ENCODE peak calls at places on chromosomes 12 and 14, in eight cellular contexts. J is astrocyte of the spinal cord, G is IMR-90, U is ascending aorta, F is B cell, P is epithelial cell of esophagus, S is GM06990, Q is HFFc6. V is an unnamed sample.

GRCh38 chr14:78152246-78153068 is 17.7 kb upstream of the NRXN3 start:
- DNase-seq in J (no peak), G (no peak), U (no peak), F (no peak), P (peak), S (no peak), Q (no peak), V (no peak)

GRCh38 chr12:91335724-91336123 is 153.1 kb upstream of the DCN start:
- DNase-seq in J (no peak), G (no peak), U (no peak), F (no peak), P (no peak), S (no peak), Q (no peak), V (no peak)

GRCh38 chr12:4874671-4875070 is 35.0 kb upstream of the KCNA1 start:
- DNase-seq in J (no peak), G (no peak), U (no peak), F (no peak), P (no peak), S (no peak), Q (no peak), V (no peak)

GRCh38 chr12:115922952-115923564 is 354.4 kb downstream of the MED13L start:
- DNase-seq in J (peak), G (no peak), U (peak), F (no peak), P (no peak), S (no peak), Q (no peak), V (no peak)

GRCh38 chr12:126219654-126220279 is 1154.5 kb downstream of the AACS start:
- DNase-seq in J (peak), G (no peak), U (no peak), F (no peak), P (no peak), S (no peak), Q (no peak), V (no peak)

GRCh38 chr12:124484067-124484466 is 83.3 kb downstream of the NCOR2 start:
- DNase-seq in J (no peak), G (no peak), U (no peak), F (no peak), P (no peak), S (no peak), Q (no peak), V (no peak)

GRCh38 chr12:57139796-57140649 is 7.4 kb downstream of the LRP1-AS start:
- DNase-seq in J (no peak), G (peak), U (peak), F (no peak), P (no peak), S (no peak), Q (peak), V (no peak)

GRCh38 chr12:132046561-132046960 is 96.8 kb downstream of the EP400 start:
- DNase-seq in J (peak), G (peak), U (no peak), F (no peak), P (peak), S (no peak), Q (peak), V (no peak)

GRCh38 chr14:90607141-90607540 is 209.1 kb downstream of the TTC7B start:
- DNase-seq in J (no peak), G (no peak), U (no peak), F (no peak), P (no peak), S (no peak), Q (no peak), V (no peak)

GRCh38 chr12:4849024-4849594 is 60.6 kb upstream of the KCNA1 start:
- DNase-seq in J (peak), G (peak), U (no peak), F (no peak), P (peak), S (no peak), Q (peak), V (no peak)

GRCh38 chr14:33675415-33676130 is 275.3 kb downstream of the EGLN3 start:
- DNase-seq in J (no peak), G (no peak), U (no peak), F (no peak), P (no peak), S (no peak), Q (no peak), V (no peak)

GRCh38 chr12:64730585-64730964 is 28.6 kb downstream of the GNS start:
- DNase-seq in J (no peak), G (no peak), U (no peak), F (no peak), P (no peak), S (no peak), Q (no peak), V (no peak)

GRCh38 chr12:53251477-53252348 is 16.4 kb upstream of the ESPL1 start:
- DNase-seq in J (peak), G (peak), U (peak), F (peak), P (peak), S (peak), Q (peak), V (peak)

GRCh38 chr12:3313655-3314305 is 177.2 kb upstream of the PRMT8 start:
- DNase-seq in J (no peak), G (peak), U (no peak), F (no peak), P (no peak), S (no peak), Q (peak), V (no peak)

GRCh38 chr12:40262657-40263056 is 37.9 kb downstream of the LRRK2 start:
- DNase-seq in J (no peak), G (no peak), U (no peak), F (peak), P (no peak), S (peak), Q (no peak), V (no peak)

GRCh38 chr12:92021665-92022033 is 124.0 kb downstream of the BTG1 start:
- DNase-seq in J (no peak), G (no peak), U (no peak), F (no peak), P (no peak), S (no peak), Q (no peak), V (no peak)

GRCh38 chr14:54814076-54814475 is 88.5 kb downstream of the GCH1 start:
- DNase-seq in J (no peak), G (no peak), U (no peak), F (no peak), P (no peak), S (no peak), Q (no peak), V (no peak)

GRCh38 chr14:57502581-57503254 is 9.1 kb upstream of the CCDC198 start:
- DNase-seq in J (peak), G (no peak), U (no peak), F (no peak), P (peak), S (no peak), Q (no peak), V (no peak)

GRCh38 chr14:91870001-91870400 is 2.7 kb upstream of the TC2N start:
- DNase-seq in J (no peak), G (no peak), U (no peak), F (no peak), P (peak), S (no peak), Q (no peak), V (no peak)

GRCh38 chr14:101845896-101846295 is 84.4 kb downstream of the PPP2R5C start:
- DNase-seq in J (no peak), G (no peak), U (no peak), F (no peak), P (no peak), S (no peak), Q (no peak), V (no peak)

GRCh38 chr12:119749666-119750065 is 81.7 kb downstream of the PRKAB1 start:
- DNase-seq in J (peak), G (peak), U (no peak), F (no peak), P (peak), S (no peak), Q (no peak), V (no peak)

GRCh38 chr12:101759396-101760047 is 20.3 kb upstream of the SYCP3 start:
- DNase-seq in J (peak), G (peak), U (no peak), F (peak), P (peak), S (no peak), Q (peak), V (no peak)

GRCh38 chr12:117152793-117153775 is 37.2 kb downstream of the FBXO21 start:
- DNase-seq in J (no peak), G (no peak), U (no peak), F (no peak), P (no peak), S (peak), Q (no peak), V (no peak)

GRCh38 chr12:64780220-64780530 is 21.0 kb upstream of the GNS start:
- DNase-seq in J (no peak), G (no peak), U (no peak), F (no peak), P (no peak), S (no peak), Q (no peak), V (no peak)

GRCh38 chr12:67474934-67475620 is 173.5 kb upstream of the DYRK2 start:
- DNase-seq in J (no peak), G (no peak), U (no peak), F (no peak), P (no peak), S (no peak), Q (no peak), V (no peak)

GRCh38 chr14:87797001-87797400 is 196.0 kb downstream of the GALC start:
- DNase-seq in J (no peak), G (no peak), U (no peak), F (no peak), P (no peak), S (no peak), Q (no peak), V (no peak)

GRCh38 chr14:104698688-104699425 is 9.4 kb downstream of the INF2 start:
- DNase-seq in J (no peak), G (no peak), U (peak), F (no peak), P (no peak), S (no peak), Q (no peak), V (no peak)

GRCh38 chr12:113314121-113314529 is 20.8 kb downstream of the SLC8B1 start:
- DNase-seq in J (no peak), G (peak), U (no peak), F (no peak), P (no peak), S (no peak), Q (no peak), V (no peak)

GRCh38 chr12:6177593-6178358 is 22.4 kb upstream of the CD9 start:
- DNase-seq in J (no peak), G (no peak), U (no peak), F (no peak), P (no peak), S (no peak), Q (no peak), V (no peak)

GRCh38 chr12:67939611-67940010 is 49.6 kb upstream of the IFNG-AS1 start:
- DNase-seq in J (no peak), G (no peak), U (no peak), F (no peak), P (no peak), S (no peak), Q (no peak), V (no peak)

GRCh38 chr14:103878180-103878579 is 30.8 kb upstream of the PPP1R13B start:
- DNase-seq in J (no peak), G (no peak), U (no peak), F (no peak), P (no peak), S (no peak), Q (no peak), V (no peak)

GRCh38 chr14:77140937-77141591 is 527 bp downstream of the ZDHHC22 start:
- DNase-seq in J (peak), G (peak), U (no peak), F (no peak), P (peak), S (no peak), Q (no peak), V (peak)

GRCh38 chr14:104200591-104200990 is 62.2 kb downstream of the KIF26A start:
- DNase-seq in J (no peak), G (no peak), U (no peak), F (no peak), P (no peak), S (no peak), Q (no peak), V (no peak)

GRCh38 chr12:75707983-75708382 is 196.6 kb upstream of the KRR1 start:
- DNase-seq in J (no peak), G (no peak), U (no peak), F (no peak), P (no peak), S (no peak), Q (no peak), V (no peak)

GRCh38 chr12:10033783-10034381 is 3.4 kb downstream of the CLEC9A start:
- DNase-seq in J (peak), G (peak), U (no peak), F (no peak), P (peak), S (no peak), Q (peak), V (no peak)
- TF ChIP-seq CTCF in J (peak), G (peak), U (peak), F (peak), P (peak), S (peak), Q (peak), V (peak)

DNA sequence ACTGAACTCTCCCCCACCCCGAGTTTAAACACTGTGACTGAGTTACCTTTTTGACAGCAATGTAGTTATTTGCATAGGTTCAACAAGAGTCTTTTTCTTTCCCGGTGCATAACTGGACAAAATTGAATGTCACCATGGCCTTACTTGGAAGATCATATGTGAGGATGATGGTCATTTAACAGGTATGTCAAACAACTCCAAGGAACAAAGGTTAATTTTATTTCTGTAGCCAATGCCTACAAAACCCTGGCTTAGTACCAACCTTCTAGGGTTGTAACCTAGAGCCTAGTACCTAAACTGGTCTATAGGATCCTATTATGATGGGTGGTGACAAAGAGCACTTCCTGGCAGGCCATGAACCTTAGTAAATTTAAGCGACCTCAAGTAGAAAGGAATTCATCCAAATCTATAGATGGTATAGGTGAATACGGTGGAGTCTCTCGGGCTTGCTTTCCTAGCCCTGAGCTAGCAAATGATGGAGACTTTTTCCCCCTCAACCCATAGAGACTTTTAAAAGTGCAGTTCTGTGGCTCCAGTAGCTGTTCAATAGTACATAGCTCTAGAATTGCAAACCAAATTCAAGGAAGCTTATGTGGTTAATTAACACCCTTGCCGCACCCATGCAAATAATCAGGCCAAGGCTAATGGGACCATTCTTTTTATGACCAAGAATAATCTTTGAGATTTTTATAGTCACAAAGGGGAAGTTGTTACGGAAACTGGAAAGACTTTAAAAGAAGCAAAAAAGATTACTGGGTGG is 89.0 kb downstream of the SLC38A1 start:
- DNase-seq in J (no peak), G (no peak), U (no peak), F (no peak), P (no peak), S (peak), Q (no peak), V (no peak)
- TF ChIP-seq CTCF in J (no peak), G (no peak), U (no peak), F (no peak), P (no peak), S (no peak), Q (no peak), V (no peak)

DNA sequence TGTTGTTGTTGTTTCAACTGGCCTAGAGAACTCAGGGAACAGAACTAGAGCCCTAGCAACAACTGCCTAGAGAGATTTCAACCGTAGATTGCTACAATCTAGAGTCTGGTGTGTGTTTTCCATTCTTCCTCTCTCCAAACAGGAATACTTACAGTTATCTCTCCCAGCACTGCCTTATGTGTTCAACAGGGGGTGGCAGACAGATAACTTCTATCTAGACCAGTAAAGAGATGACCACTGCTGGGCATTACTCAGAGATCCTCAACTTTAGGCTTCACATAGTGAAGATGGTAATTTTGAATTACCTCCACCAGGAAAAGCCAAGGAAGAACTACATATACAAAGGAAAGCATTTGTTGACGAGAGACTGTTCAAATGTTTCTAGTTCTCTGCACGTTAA is 4.8 kb downstream of the TXNDC16 start:
- DNase-seq in J (no peak), G (no peak), U (no peak), F (no peak), P (no peak), S (no peak), Q (no peak), V (no peak)
- TF ChIP-seq CTCF in J (no peak), G (no peak), U (no peak), F (no peak), P (no peak), S (no peak), Q (no peak), V (no peak)

GRCh38 chr12:121441555-121441954 is 41.6 kb downstream of the RNF34 start:
- DNase-seq in J (no peak), G (no peak), U (no peak), F (no peak), P (no peak), S (no peak), Q (no peak), V (no peak)
- TF ChIP-seq CTCF in J (no peak), G (no peak), U (no peak), F (no peak), P (no peak), S (no peak), Q (peak), V (no peak)